ENCODE peak calls at places on chromosome 12, in ten cellular contexts. B, D, T, A, V, U, Z, Q, G and M are unnamed samples.

GRCh38 chr12:43764528-43764927 is 5.8 kb downstream of the IRAK4 start:
- DNase-seq in B (no peak), D (no peak), T (no peak), A (no peak), V (no peak), U (no peak), Z (no peak), Q (no peak), G (no peak), M (no peak)

GRCh38 chr12:15474766-15475165 is 152.5 kb downstream of the PTPRO start:
- DNase-seq in B (no peak), D (no peak), T (no peak), A (no peak), V (no peak), U (no peak), Z (no peak), Q (no peak), G (no peak), M (no peak)

GRCh38 chr12:81585787-81586186 is 173.4 kb downstream of the PPFIA2 start:
- DNase-seq in B (no peak), D (no peak), T (no peak), A (no peak), V (no peak), U (no peak), Z (no peak), Q (no peak), G (no peak), M (no peak)

GRCh38 chr12:120139958-120140357 is 23.4 kb upstream of the RAB35 start:
- DNase-seq in B (peak), D (no peak), T (no peak), A (no peak), V (no peak), U (no peak), Z (peak), Q (no peak), G (no peak), M (peak)

GRCh38 chr12:28191018-28191595 is 851 bp downstream of the CCDC91 start:
- DNase-seq in B (peak), D (no peak), T (no peak), A (peak), V (no peak), U (peak), Z (peak), Q (no peak), G (peak), M (no peak)

GRCh38 chr12:107196681-107197080 is 103.3 kb upstream of the CRY1 start:
- DNase-seq in B (peak), D (no peak), T (no peak), A (no peak), V (no peak), U (no peak), Z (peak), Q (no peak), G (no peak), M (no peak)

GRCh38 chr12:1517007-1517406 is 77.4 kb downstream of the FBXL14 start:
- DNase-seq in B (peak), D (no peak), T (no peak), A (peak), V (no peak), U (no peak), Z (peak), Q (no peak), G (no peak), M (no peak)

GRCh38 chr12:13686243-13686642 is 295.2 kb downstream of the GRIN2B start:
- DNase-seq in B (no peak), D (no peak), T (no peak), A (no peak), V (no peak), U (no peak), Z (no peak), Q (no peak), G (no peak), M (no peak)

GRCh38 chr12:6084261-6084968 is 40.1 kb downstream of the VWF start:
- DNase-seq in B (peak), D (no peak), T (no peak), A (peak), V (no peak), U (peak), Z (peak), Q (no peak), G (no peak), M (no peak)

GRCh38 chr12:108630481-108631207 is 3.0 kb downstream of the SELPLG start:
- DNase-seq in B (no peak), D (no peak), T (no peak), A (no peak), V (no peak), U (peak), Z (peak), Q (no peak), G (no peak), M (no peak)